ENCODE peak calls at places on chromosomes 5 and 9, in six cellular contexts. X is astrocyte of the spinal cord; L is CD8-positive, alpha-beta T cell; G is upper lobe of left lung; H is heart left ventricle; A is HFF-Myc. R is an unnamed sample.

GRCh38 chr9:106648799-106649198 is 214.2 kb upstream of the ZNF462 start:
- DNase-seq in X (peak), L (no peak), G (no peak), H (no peak), A (no peak), R (no peak)

GRCh38 chr5:94376672-94377345 is 241.6 kb downstream of the KIAA0825 start:
- DNase-seq in X (peak), L (no peak), G (no peak), H (no peak), A (no peak), R (no peak)

GRCh38 chr5:2780421-2781171 is 29.1 kb upstream of the IRX2 start:
- DNase-seq in X (no peak), L (no peak), G (peak), H (no peak), A (no peak), R (no peak)

GRCh38 chr9:35740243-35740642 is 7.8 kb downstream of the CREB3 start:
- DNase-seq in X (no peak), L (no peak), G (no peak), H (no peak), A (no peak), R (no peak)

GRCh38 chr5:172172912-172173591 is 15.0 kb downstream of the STK10 start:
- DNase-seq in X (no peak), L (no peak), G (no peak), H (peak), A (no peak), R (no peak)

GRCh38 chr5:74942622-74943286 is 76.6 kb upstream of the FAM169A start:
- DNase-seq in X (no peak), L (no peak), G (no peak), H (no peak), A (no peak), R (no peak)

GRCh38 chr5:180825768-180826525 is 23.3 kb upstream of the MGAT1 start:
- DNase-seq in X (peak), L (no peak), G (no peak), H (peak), A (no peak), R (no peak)

GRCh38 chr5:1167728-1168709 is 33.4 kb upstream of the SLC6A19 start:
- DNase-seq in X (peak), L (peak), G (peak), H (peak), A (peak), R (no peak)

GRCh38 chr9:70046274-70047070 is 2.8 kb downstream of the MAMDC2 start:
- DNase-seq in X (no peak), L (no peak), G (peak), H (peak), A (no peak), R (no peak)

GRCh38 chr5:5304361-5305035 is 118.0 kb upstream of the ICE1 start:
- DNase-seq in X (no peak), L (no peak), G (no peak), H (no peak), A (no peak), R (no peak)

GRCh38 chr9:100013573-100013972 is 85.2 kb downstream of the ERP44 start:
- DNase-seq in X (no peak), L (no peak), G (no peak), H (no peak), A (no peak), R (no peak)
- TF ChIP-seq CTCF in X (no peak), L (no peak), G (no peak), H (no peak), A (no peak), R (no peak)

GRCh38 chr9:693460-694390 is 147.8 kb upstream of the DMRT1 start:
- DNase-seq in X (peak), L (no peak), G (no peak), H (peak), A (no peak), R (peak)

GRCh38 chr9:691825-692363 is 149.6 kb upstream of the DMRT1 start:
- DNase-seq in X (no peak), L (no peak), G (no peak), H (no peak), A (no peak), R (no peak)

GRCh38 chr9:690517-691111 is 150.9 kb upstream of the DMRT1 start:
- DNase-seq in X (no peak), L (no peak), G (no peak), H (no peak), A (no peak), R (no peak)

GRCh38 chr9:694499-695154 is 146.9 kb upstream of the DMRT1 start:
- DNase-seq in X (peak), L (no peak), G (no peak), H (peak), A (no peak), R (peak)

DNA sequence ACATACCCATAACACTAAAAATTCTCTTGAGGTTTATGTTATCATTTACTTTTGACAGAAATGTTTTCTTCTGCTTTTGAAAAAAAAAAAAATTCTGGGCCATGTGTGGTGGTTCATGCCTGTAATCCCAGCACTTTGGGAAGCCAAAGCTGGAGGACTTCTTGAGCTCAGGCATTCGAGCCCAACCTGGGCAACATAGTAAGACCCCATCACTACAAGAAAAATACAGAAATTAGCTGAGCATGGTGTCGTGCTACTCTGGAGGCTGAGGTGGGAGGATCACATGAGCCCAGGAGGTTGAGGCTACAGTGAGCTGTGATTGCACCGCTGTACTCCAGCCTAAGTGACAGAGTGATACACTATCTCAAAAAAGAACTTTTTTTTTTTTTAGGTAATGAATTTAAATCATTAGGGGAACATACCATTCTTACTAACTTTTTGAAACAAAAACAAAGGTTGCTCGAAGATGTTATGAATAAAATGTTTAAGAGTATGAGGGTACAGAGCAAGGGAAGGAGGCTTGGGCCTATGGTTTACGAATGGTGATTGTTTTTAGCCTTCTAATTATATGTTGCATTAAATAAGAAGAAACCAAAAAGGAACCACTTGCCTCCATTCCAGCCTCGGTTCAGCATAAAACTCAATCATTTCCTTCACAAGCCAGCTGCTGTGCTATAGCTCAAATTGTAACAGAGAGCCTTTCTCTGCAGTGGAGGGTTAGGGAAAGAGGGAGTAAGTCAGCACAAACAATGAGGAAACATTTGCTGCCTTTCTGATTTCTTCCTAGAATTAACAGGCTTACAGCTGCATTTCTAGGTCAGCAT is 148.6 kb upstream of the DMRT1 start:
- DNase-seq in X (no peak), L (no peak), G (no peak), H (no peak), A (no peak), R (no peak)
- H3K4me3 ChIP-seq in X (no peak), L (no peak), G (no peak), H (peak), A (peak), R (peak)

DNA sequence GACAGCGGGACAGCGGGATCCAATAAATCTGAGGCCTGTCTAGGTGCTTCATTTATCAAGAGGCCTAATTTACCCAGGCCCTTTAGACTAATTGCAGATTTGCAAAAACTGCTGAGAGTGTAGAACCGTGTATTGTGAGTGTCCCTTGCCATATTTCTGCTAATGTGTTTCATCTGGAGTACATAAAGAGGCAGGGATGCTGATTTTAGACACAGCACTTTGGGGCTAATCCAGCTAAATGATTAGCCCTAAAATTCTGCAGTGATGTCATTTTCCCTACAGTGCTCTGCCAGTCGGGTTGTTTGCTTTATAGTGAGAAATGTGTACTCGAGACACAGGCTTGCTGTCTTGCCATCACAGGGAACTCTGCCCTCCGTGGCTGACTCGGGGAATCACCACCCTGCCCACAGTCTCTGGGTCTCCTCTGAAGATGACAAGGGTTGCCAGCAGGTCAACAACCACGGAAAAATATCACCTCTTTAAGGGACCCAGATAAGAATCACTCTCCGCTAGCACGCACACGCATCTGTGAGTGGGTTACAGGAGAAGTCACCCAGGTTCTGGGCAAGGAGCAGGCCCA is 592.0 kb downstream of the BNC2 start:
- DNase-seq in X (no peak), L (no peak), G (no peak), H (no peak), A (no peak), R (no peak)
- TF ChIP-seq CTCF in X (no peak), L (no peak), G (no peak), H (no peak), A (no peak), R (no peak)

GRCh38 chr5:178450121-178450631 is 140.0 kb downstream of the COL23A1 start:
- DNase-seq in X (no peak), L (no peak), G (no peak), H (no peak), A (no peak), R (no peak)
- H3K4me3 ChIP-seq in X (no peak), L (no peak), G (no peak), H (no peak), A (no peak), R (no peak)

DNA sequence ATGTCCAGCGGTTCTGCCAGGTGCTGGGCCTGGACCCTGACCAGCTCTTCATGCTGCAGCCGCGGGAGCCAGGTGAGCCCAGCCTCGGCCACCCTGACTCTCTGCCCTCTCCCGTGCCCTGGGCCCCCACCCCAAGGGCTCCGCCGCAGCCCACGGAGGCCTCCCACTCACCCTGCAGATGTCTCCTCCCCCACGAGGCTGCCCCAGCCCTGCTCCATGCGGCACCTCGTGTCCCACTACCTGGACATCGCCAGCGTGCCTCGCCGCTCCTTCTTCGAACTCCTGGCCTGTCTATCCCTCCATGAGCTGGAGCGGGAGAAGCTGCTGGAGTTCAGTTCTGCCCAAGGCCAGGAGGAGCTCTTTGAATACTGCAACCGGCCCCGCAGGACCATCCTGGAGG is 7.4 kb downstream of the RNF208 start:
- DNase-seq in X (no peak), L (no peak), G (peak), H (no peak), A (no peak), R (no peak)
- TF ChIP-seq CTCF in X (no peak), L (no peak), G (no peak), H (no peak), A (no peak), R (no peak)

GRCh38 chr5:90602681-90603080 is 44.1 kb downstream of the ADGRV1 start:
- DNase-seq in X (no peak), L (no peak), G (no peak), H (no peak), A (no peak), R (no peak)

GRCh38 chr5:90598300-90598699 is 39.7 kb downstream of the ADGRV1 start:
- DNase-seq in X (peak), L (no peak), G (no peak), H (no peak), A (no peak), R (no peak)
- H3K4me3 ChIP-seq in X (no peak), L (no peak), G (no peak), H (no peak), A (no peak), R (no peak)

GRCh38 chr5:135159626-135160025 is 125.6 kb upstream of the PITX1 start:
- DNase-seq in X (no peak), L (no peak), G (no peak), H (no peak), A (no peak), R (no peak)

GRCh38 chr5:135160036-135160675 is 126.1 kb upstream of the PITX1 start:
- DNase-seq in X (no peak), L (no peak), G (no peak), H (no peak), A (no peak), R (no peak)

GRCh38 chr5:135163964-135164363 is 129.9 kb upstream of the PITX1 start:
- DNase-seq in X (no peak), L (no peak), G (no peak), H (no peak), A (no peak), R (no peak)

GRCh38 chr5:135163391-135163790 is 129.4 kb upstream of the PITX1 start:
- DNase-seq in X (no peak), L (no peak), G (no peak), H (no peak), A (no peak), R (no peak)

GRCh38 chr5:135162661-135163265 is 128.7 kb upstream of the PITX1 start:
- DNase-seq in X (no peak), L (no peak), G (no peak), H (no peak), A (no peak), R (no peak)
- TF ChIP-seq CTCF in X (no peak), L (no peak), G (no peak), H (no peak), A (peak), R (peak)

GRCh38 chr9:127450170-127450830 is 906 bp downstream of the RPL12 start:
- DNase-seq in X (peak), L (no peak), G (no peak), H (no peak), A (no peak), R (no peak)

GRCh38 chr9:127449332-127449966 is 1.8 kb downstream of the RPL12 start:
- DNase-seq in X (peak), L (no peak), G (no peak), H (no peak), A (no peak), R (no peak)

GRCh38 chr9:127446720-127447415 is 4.3 kb downstream of the RPL12 start:
- DNase-seq in X (no peak), L (no peak), G (no peak), H (no peak), A (no peak), R (no peak)

GRCh38 chr9:127447416-127448111 is 3.6 kb downstream of the RPL12 start:
- DNase-seq in X (peak), L (no peak), G (no peak), H (no peak), A (no peak), R (no peak)

DNA sequence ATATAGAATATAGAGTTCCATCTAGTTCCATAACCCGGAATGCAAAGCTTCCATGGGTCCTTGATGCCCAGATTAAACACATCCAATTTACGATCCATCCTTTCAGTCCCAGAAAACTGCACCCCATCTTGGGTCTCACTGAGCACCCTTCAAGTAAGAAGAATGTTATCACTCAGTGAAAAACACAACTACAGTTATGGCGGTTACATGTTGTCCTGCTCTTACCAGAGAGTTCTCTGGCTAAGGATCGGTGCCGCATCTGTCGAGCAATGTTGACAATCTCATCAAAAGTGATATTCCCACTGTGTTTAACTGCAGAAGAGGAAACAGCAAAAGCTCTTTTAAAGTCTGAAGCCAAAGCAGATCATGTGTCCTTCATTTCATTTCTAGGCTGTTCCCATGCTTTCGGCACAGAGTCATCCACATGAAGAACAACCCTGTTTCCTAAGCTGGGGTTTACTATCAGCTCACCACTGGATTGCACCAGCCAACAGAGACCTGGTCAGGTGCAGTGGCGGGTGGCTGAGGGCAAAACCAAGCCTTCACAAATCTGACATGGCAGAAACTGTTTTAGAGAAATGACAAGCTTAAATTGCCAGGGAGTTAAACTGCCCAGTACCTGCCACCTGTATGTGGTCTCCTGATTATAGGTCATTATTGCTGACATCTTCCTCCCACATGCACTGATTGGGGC is 2.9 kb downstream of the RPL12 start:
- DNase-seq in X (no peak), L (no peak), G (no peak), H (no peak), A (no peak), R (no peak)
- H3K4me3 ChIP-seq in X (peak), L (no peak), G (peak), H (no peak), A (peak), R (peak)

DNA sequence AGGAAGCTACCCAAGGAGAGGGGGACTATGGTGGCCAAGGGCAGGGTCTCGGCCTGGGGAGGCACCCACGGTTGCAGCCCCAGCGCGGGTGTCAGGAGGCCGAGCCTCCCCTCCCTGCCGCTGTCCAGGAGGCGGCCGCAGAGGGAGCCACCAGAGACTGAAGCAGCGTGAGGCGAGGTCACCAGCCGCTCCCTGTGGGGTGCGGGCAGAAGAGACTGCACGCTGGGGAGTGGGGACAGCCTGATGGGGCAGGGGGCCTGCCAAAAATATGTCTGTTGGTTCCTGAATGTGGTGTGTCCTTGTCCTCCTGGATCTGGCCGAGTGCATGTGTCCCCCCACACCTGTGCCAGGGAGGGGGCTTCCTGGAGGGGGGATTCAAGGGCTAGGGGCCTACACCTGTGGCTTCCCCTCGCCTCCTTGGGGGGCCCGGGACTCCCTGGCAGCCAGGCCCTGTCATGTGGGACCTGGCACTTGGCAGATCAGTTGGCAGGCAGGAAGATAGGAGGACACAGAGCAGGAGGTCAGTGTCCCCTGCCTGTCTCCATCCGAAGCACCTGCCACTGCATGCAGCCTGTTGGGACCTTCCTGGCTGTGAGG is 131.2 kb downstream of the DAB2IP start:
- DNase-seq in X (no peak), L (no peak), G (no peak), H (peak), A (no peak), R (no peak)
- TF ChIP-seq CTCF in X (no peak), L (no peak), G (no peak), H (no peak), A (no peak), R (no peak)

R was measured in AG04449.